ENCODE peak calls at places on chromosomes 6 and 20, in four cellular contexts. W is retina, X is NCI-H748 treated with DMSO at 0.1 percent for 48 hours, H is neuronal stem cell. A is an unnamed sample.

GRCh38 chr6:167851349-167851952 is 24.7 kb downstream of the AFDN start:
- DNase-seq in W (no peak), X (no peak), H (no peak), A (no peak)

GRCh38 chr6:33161354-33162320 is 30.6 kb downstream of the COL11A2 start:
- DNase-seq in W (peak), X (peak), H (peak), A (peak)

GRCh38 chr6:101392561-101393230 is 812 bp upstream of the GRIK2 start:
- DNase-seq in W (no peak), X (peak), H (no peak), A (peak)

GRCh38 chr6:126600258-126600916 is 260.5 kb downstream of the CENPW start:
- DNase-seq in W (no peak), X (no peak), H (no peak), A (no peak)

GRCh38 chr6:104957301-104958177 is 632 bp downstream of the LIN28B start:
- DNase-seq in W (peak), X (peak), H (peak), A (peak)

GRCh38 chr20:21353236-21353635 is 44.1 kb downstream of the NKX2-4 start:
- DNase-seq in W (no peak), X (no peak), H (no peak), A (no peak)

GRCh38 chr6:116439572-116439971 is 21.6 kb upstream of the CALHM6 start:
- DNase-seq in W (no peak), X (no peak), H (no peak), A (no peak)

GRCh38 chr20:37933797-37934633 is 31.1 kb downstream of the VSTM2L start:
- DNase-seq in W (no peak), X (no peak), H (no peak), A (no peak)

GRCh38 chr20:235891-236290 is 8.8 kb downstream of the DEFB129 start:
- DNase-seq in W (no peak), X (no peak), H (no peak), A (no peak)

GRCh38 chr6:154954352-154954751 is 40.8 kb upstream of the TIAM2 start:
- DNase-seq in W (no peak), X (no peak), H (no peak), A (no peak)

GRCh38 chr6:100577425-100577824 is 112.7 kb upstream of the SIM1 start:
- DNase-seq in W (no peak), X (no peak), H (no peak), A (no peak)

GRCh38 chr20:57398901-57399535 is 7.8 kb downstream of the RBM38 start:
- DNase-seq in W (peak), X (no peak), H (no peak), A (no peak)

GRCh38 chr6:170289108-170289931 is 1.6 kb downstream of the DLL1 start:
- DNase-seq in W (peak), X (no peak), H (no peak), A (peak)